ENCODE peak calls at places on chromosome 17, in six cellular contexts. One of them, this sample, is unnamed.
A peak's percentile ranks its signal among the peaks of the same experiment; 100 is the strongest.

GRCh38 chr17:56142325-56142724 is 10.9 kb upstream of the ANKFN1 start:
- DNase-seq in endothelial cell: no peak
- DNase-seq in WERI-Rb-1: no peak
- DNase-seq in epithelial cell of esophagus: peak; percentile 2
- DNase-seq in right lobe of liver: no peak
- DNase-seq in lower leg skin: no peak
- DNase-seq in this sample: no peak

GRCh38 chr17:33200116-33200515 is 93.0 kb downstream of the ASIC2 start:
- DNase-seq in WERI-Rb-1: no peak
- DNase-seq in lower leg skin: no peak
- DNase-seq in endothelial cell: no peak
- DNase-seq in epithelial cell of esophagus: peak; percentile 59
- DNase-seq in right lobe of liver: no peak
- DNase-seq in this sample: no peak

GRCh38 chr17:80596760-80597608 is 52.3 kb downstream of the RPTOR start:
- DNase-seq in WERI-Rb-1: no peak
- DNase-seq in epithelial cell of esophagus: peak; percentile 75
- DNase-seq in endothelial cell: no peak
- DNase-seq in right lobe of liver: no peak
- DNase-seq in lower leg skin: peak; percentile 57
- DNase-seq in this sample: no peak

GRCh38 chr17:63682441-63682840 is 17.5 kb downstream of the LIMD2 start:
- DNase-seq in endothelial cell: no peak
- DNase-seq in right lobe of liver: no peak
- DNase-seq in epithelial cell of esophagus: no peak
- DNase-seq in lower leg skin: no peak
- DNase-seq in WERI-Rb-1: no peak
- DNase-seq in this sample: no peak

GRCh38 chr17:19904924-19905323 is 37.2 kb upstream of the ULK2 start:
- DNase-seq in right lobe of liver: peak; percentile 74
- DNase-seq in epithelial cell of esophagus: no peak
- DNase-seq in WERI-Rb-1: no peak
- DNase-seq in lower leg skin: peak; percentile 80
- DNase-seq in endothelial cell: no peak
- DNase-seq in this sample: no peak

GRCh38 chr17:42311240-42312034 is 23.1 kb downstream of the STAT5A start:
- DNase-seq in right lobe of liver: peak; percentile 89
- DNase-seq in WERI-Rb-1: peak; percentile 95
- DNase-seq in lower leg skin: peak; percentile 96
- DNase-seq in epithelial cell of esophagus: peak; percentile 59
- DNase-seq in endothelial cell: no peak
- DNase-seq in this sample: peak; percentile 73

GRCh38 chr17:75611746-75612437 is 21.3 kb upstream of the SMIM5 start:
- DNase-seq in lower leg skin: no peak
- DNase-seq in endothelial cell: no peak
- DNase-seq in WERI-Rb-1: no peak
- DNase-seq in epithelial cell of esophagus: no peak
- DNase-seq in right lobe of liver: no peak
- DNase-seq in this sample: no peak

GRCh38 chr17:78137392-78138203 is 7.0 kb downstream of the TMC8 start:
- DNase-seq in epithelial cell of esophagus: no peak
- DNase-seq in right lobe of liver: no peak
- DNase-seq in WERI-Rb-1: peak; percentile 33
- DNase-seq in endothelial cell: no peak
- DNase-seq in lower leg skin: no peak
- DNase-seq in this sample: no peak

GRCh38 chr17:1557355-1558095 is 5.1 kb downstream of the PITPNA start:
- DNase-seq in endothelial cell: no peak
- DNase-seq in WERI-Rb-1: no peak
- DNase-seq in epithelial cell of esophagus: peak; percentile 69
- DNase-seq in lower leg skin: peak; percentile 91
- DNase-seq in right lobe of liver: no peak
- DNase-seq in this sample: no peak

GRCh38 chr17:39094607-39095308 is 56.7 kb downstream of the PLXDC1 start:
- DNase-seq in lower leg skin: no peak
- DNase-seq in epithelial cell of esophagus: no peak
- DNase-seq in right lobe of liver: no peak
- DNase-seq in WERI-Rb-1: no peak
- DNase-seq in endothelial cell: no peak
- DNase-seq in this sample: no peak

GRCh38 chr17:9230346-9230745 is 209.0 kb downstream of the NTN1 start:
- DNase-seq in WERI-Rb-1: no peak
- DNase-seq in lower leg skin: no peak
- DNase-seq in right lobe of liver: peak; percentile 11
- DNase-seq in epithelial cell of esophagus: no peak
- DNase-seq in endothelial cell: no peak
- DNase-seq in this sample: no peak

GRCh38 chr17:42122371-42123303 is at the start of gene HSPB9:
- DNase-seq in endothelial cell: no peak
- DNase-seq in lower leg skin: no peak
- DNase-seq in right lobe of liver: peak; percentile 82
- DNase-seq in WERI-Rb-1: no peak
- DNase-seq in epithelial cell of esophagus: peak; percentile 81
- DNase-seq in this sample: no peak

GRCh38 chr17:57444632-57445031 is 188.3 kb downstream of the MSI2 start:
- DNase-seq in right lobe of liver: no peak
- DNase-seq in WERI-Rb-1: peak; percentile 45
- DNase-seq in endothelial cell: no peak
- DNase-seq in epithelial cell of esophagus: no peak
- DNase-seq in lower leg skin: no peak
- DNase-seq in this sample: no peak

GRCh38 chr17:82751171-82751570 is 694 bp upstream of the TBCD start:
- DNase-seq in WERI-Rb-1: no peak
- DNase-seq in right lobe of liver: peak; percentile 42
- DNase-seq in lower leg skin: no peak
- DNase-seq in endothelial cell: no peak
- DNase-seq in epithelial cell of esophagus: no peak
- DNase-seq in this sample: no peak
- TF ChIP-seq CTCF in WERI-Rb-1: no peak
- TF ChIP-seq CTCF in right lobe of liver: no peak
- TF ChIP-seq CTCF in lower leg skin: no peak
- TF ChIP-seq CTCF in endothelial cell: no peak
- TF ChIP-seq CTCF in epithelial cell of esophagus: no peak
- TF ChIP-seq CTCF in this sample: no peak

DNA sequence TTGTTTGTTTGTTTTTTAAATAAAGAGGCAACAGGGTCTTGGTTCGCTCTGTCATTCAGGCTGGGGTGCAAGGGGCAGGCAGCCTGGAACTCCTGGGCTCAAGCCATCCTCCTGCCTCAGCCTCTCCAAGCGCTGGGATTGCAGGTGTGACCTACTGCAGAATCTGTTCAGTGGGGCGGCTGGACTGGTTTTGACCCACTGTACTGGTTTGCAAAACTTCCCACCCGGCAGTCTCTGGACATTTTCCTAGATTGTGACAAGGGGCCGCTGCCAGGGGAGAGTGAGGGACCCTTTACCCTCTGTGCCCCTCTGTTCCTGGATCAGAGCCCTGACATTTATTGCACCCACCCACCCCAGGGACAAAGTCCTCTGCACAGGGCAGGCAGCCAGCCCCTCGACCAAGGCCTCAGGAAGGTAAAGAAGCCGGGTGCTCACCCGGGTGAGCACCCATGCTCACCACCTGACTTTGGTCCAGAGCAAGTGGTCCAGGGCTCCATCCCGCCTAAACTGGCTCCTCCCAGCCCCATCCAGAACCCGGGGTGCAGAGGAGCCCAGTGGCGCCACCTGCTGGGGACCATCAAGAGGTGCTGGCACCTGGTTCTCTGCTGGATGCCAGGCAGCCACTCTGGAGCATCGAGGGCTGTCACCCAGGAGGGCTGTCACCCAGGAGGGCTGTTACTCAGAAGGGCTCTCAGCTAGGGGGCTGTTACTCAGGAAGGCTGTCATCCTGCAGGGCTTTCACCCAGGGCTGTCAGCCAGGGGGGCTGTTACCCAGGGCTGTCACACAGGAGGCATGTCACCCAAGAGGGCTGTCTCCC is 98.9 kb downstream of the TNFRSF13B start:
- DNase-seq in right lobe of liver: peak; percentile 43
- DNase-seq in endothelial cell: peak; percentile 58
- DNase-seq in WERI-Rb-1: peak; percentile 72
- DNase-seq in lower leg skin: peak; percentile 85
- DNase-seq in epithelial cell of esophagus: peak; percentile 24
- DNase-seq in this sample: no peak
- TF ChIP-seq CTCF in right lobe of liver: peak; percentile 76
- TF ChIP-seq CTCF in endothelial cell: peak; percentile 95
- TF ChIP-seq CTCF in WERI-Rb-1: peak; percentile 91
- TF ChIP-seq CTCF in lower leg skin: no peak
- TF ChIP-seq CTCF in epithelial cell of esophagus: peak; percentile 59
- TF ChIP-seq CTCF in this sample: no peak

GRCh38 chr17:16918443-16918842 is 53.5 kb downstream of the TNFRSF13B start:
- DNase-seq in right lobe of liver: no peak
- DNase-seq in WERI-Rb-1: no peak
- DNase-seq in epithelial cell of esophagus: no peak
- DNase-seq in lower leg skin: no peak
- DNase-seq in endothelial cell: no peak
- DNase-seq in this sample: no peak

GRCh38 chr17:16920628-16921020 is 51.3 kb downstream of the TNFRSF13B start:
- DNase-seq in epithelial cell of esophagus: no peak
- DNase-seq in endothelial cell: no peak
- DNase-seq in lower leg skin: peak; percentile 71
- DNase-seq in WERI-Rb-1: no peak
- DNase-seq in right lobe of liver: no peak
- DNase-seq in this sample: peak; percentile 15

GRCh38 chr17:16917995-16918394 is 53.9 kb downstream of the TNFRSF13B start:
- DNase-seq in WERI-Rb-1: no peak
- DNase-seq in right lobe of liver: no peak
- DNase-seq in lower leg skin: no peak
- DNase-seq in endothelial cell: no peak
- DNase-seq in epithelial cell of esophagus: no peak
- DNase-seq in this sample: no peak

GRCh38 chr17:16922386-16923096 is 49.4 kb downstream of the TNFRSF13B start:
- DNase-seq in lower leg skin: no peak
- DNase-seq in right lobe of liver: no peak
- DNase-seq in WERI-Rb-1: no peak
- DNase-seq in epithelial cell of esophagus: peak; percentile 43
- DNase-seq in endothelial cell: no peak
- DNase-seq in this sample: no peak

DNA sequence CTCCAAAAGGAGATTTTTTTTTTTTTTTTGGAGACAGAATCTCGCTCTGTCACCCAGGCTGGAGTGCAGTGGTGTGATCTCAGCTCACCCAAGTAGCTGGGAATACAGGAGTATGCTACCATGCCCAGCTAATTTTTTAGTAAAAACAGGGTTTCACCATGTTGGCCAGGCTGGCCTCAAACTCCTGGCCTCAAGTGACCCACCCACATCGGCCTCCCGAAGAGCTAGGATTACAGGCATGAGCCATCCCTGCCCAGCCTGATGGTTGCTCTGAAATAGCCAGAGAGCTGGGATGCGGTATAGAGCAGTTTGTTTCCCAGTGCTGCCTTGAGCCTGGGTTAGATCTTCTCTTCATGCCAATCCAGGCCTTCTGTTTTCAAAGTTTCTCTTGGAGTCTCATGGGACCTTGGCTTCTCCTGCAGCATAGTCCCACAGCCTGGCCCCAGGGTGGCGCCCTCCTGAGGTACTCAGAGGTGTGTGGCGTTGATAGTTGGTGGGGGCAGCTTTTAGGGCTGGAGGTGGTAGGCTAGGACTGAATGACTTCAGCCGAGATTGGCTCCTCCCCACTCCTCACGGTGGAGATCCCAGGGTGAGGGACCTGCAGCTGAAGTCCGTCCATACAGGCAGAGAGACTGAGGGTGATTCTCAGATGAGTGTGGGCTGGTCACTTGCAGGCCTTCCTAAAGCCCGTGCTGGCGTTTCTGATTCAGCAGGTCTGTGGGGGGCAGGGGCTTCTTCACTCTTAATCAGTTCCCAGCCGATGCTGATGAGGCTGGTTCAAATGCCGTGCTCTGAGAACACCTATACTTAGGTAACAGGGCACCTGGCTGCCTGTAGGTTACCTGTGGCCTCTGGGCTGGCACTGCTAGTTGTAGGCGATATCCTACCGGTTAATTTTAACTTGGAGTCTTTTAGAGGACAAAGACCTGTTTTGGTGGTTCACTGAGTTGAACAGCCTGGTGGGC is 52.0 kb downstream of the TNFRSF13B start:
- DNase-seq in endothelial cell: no peak
- DNase-seq in epithelial cell of esophagus: no peak
- DNase-seq in lower leg skin: peak; percentile 76
- DNase-seq in right lobe of liver: no peak
- DNase-seq in WERI-Rb-1: no peak
- DNase-seq in this sample: peak; percentile 0
- TF ChIP-seq CTCF in endothelial cell: no peak
- TF ChIP-seq CTCF in epithelial cell of esophagus: no peak
- TF ChIP-seq CTCF in lower leg skin: no peak
- TF ChIP-seq CTCF in right lobe of liver: no peak
- TF ChIP-seq CTCF in WERI-Rb-1: peak; percentile 37
- TF ChIP-seq CTCF in this sample: no peak

GRCh38 chr17:17275991-17276390 is 5.1 kb downstream of the COPS3 start:
- DNase-seq in epithelial cell of esophagus: no peak
- DNase-seq in right lobe of liver: no peak
- DNase-seq in lower leg skin: no peak
- DNase-seq in endothelial cell: no peak
- DNase-seq in WERI-Rb-1: no peak
- DNase-seq in this sample: no peak

GRCh38 chr17:17264430-17264829 is 16.6 kb downstream of the COPS3 start:
- DNase-seq in right lobe of liver: no peak
- DNase-seq in lower leg skin: no peak
- DNase-seq in endothelial cell: no peak
- DNase-seq in epithelial cell of esophagus: no peak
- DNase-seq in WERI-Rb-1: no peak
- DNase-seq in this sample: no peak

GRCh38 chr17:17269926-17270773 is 10.9 kb downstream of the COPS3 start:
- DNase-seq in epithelial cell of esophagus: peak; percentile 11
- DNase-seq in endothelial cell: peak; percentile 37
- DNase-seq in right lobe of liver: no peak
- DNase-seq in lower leg skin: no peak
- DNase-seq in WERI-Rb-1: peak; percentile 42
- DNase-seq in this sample: no peak
- TF ChIP-seq CTCF in epithelial cell of esophagus: peak; percentile 33
- TF ChIP-seq CTCF in endothelial cell: peak; percentile 47
- TF ChIP-seq CTCF in right lobe of liver: peak; percentile 32
- TF ChIP-seq CTCF in lower leg skin: no peak
- TF ChIP-seq CTCF in WERI-Rb-1: peak; percentile 54
- TF ChIP-seq CTCF in this sample: no peak

DNA sequence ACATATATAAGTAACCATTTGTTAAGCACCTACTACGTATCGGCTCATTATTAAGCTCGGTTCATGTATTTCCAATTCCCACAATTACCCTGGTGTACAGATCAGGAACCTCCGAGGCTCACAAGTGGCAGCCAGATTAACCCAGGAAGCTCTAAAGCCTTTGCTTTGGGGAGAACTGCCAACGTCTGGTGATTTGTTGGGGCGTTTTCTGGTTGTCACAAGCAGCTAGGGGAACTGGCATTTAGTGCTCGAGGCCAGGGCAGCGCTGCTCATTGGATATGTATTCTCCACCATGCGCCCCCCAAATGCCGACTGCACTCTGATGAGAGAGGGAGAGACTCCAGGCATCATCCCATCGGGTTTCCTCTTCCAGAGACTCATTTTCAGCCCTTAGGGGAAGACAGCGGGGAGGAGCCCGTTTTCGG is 541 bp downstream of the ZNF18 start:
- DNase-seq in right lobe of liver: no peak
- DNase-seq in epithelial cell of esophagus: peak; percentile 41
- DNase-seq in lower leg skin: no peak
- DNase-seq in endothelial cell: no peak
- DNase-seq in WERI-Rb-1: peak; percentile 46
- DNase-seq in this sample: peak; percentile 28
- TF ChIP-seq CTCF in right lobe of liver: no peak
- TF ChIP-seq CTCF in epithelial cell of esophagus: peak; percentile 13
- TF ChIP-seq CTCF in lower leg skin: no peak
- TF ChIP-seq CTCF in endothelial cell: no peak
- TF ChIP-seq CTCF in WERI-Rb-1: no peak
- TF ChIP-seq CTCF in this sample: no peak

This sample was measured in omental fat pad.